ENCODE peak calls at places on chromosome 19, in eight cellular contexts. Y is naive thymus-derived CD8-positive, alpha-beta T cell; R is activated CD8-positive, alpha-beta memory T cell treated with anti-CD3 and anti-CD28 coated beads for 1 hour; H is NCI-H2029; B is HT1080; Z is activated CD4-positive, CD25-positive, alpha-beta regulatory T cell treated with anti-CD3 and anti-CD28 coated beads, Interleukin-2, amount 50 U/mL, for 16 hours; J is GM12891; I is cerebellum. V is an unnamed sample.

GRCh38 chr19:15476334-15476733 is 3.0 kb downstream of the PGLYRP2 start:
- DNase-seq in Y (no peak), R (no peak), H (no peak), B (no peak), Z (no peak), J (no peak), I (no peak), V (no peak)

GRCh38 chr19:56637976-56638555 is 4.9 kb upstream of the SMIM17 start:
- DNase-seq in Y (no peak), R (no peak), H (no peak), B (peak), Z (no peak), J (peak), I (peak), V (no peak)

GRCh38 chr19:17091758-17092333 is 16.3 kb downstream of the MYO9B start:
- DNase-seq in Y (no peak), R (no peak), H (no peak), B (no peak), Z (no peak), J (peak), I (no peak), V (no peak)

GRCh38 chr19:11269408-11269807 is 7.1 kb upstream of the DOCK6 start:
- DNase-seq in Y (no peak), R (no peak), H (no peak), B (no peak), Z (no peak), J (no peak), I (no peak), V (no peak)

GRCh38 chr19:13069415-13070369 is 33.0 kb downstream of the LYL1 start:
- DNase-seq in Y (no peak), R (no peak), H (no peak), B (no peak), Z (no peak), J (no peak), I (no peak), V (no peak)

GRCh38 chr19:46423194-46423593 is 5.5 kb downstream of the PNMA8C start:
- DNase-seq in Y (no peak), R (no peak), H (no peak), B (no peak), Z (no peak), J (no peak), I (no peak), V (no peak)

GRCh38 chr19:51020988-51021651 is 1.6 kb upstream of the KLK10 start:
- DNase-seq in Y (no peak), R (no peak), H (peak), B (peak), Z (no peak), J (no peak), I (peak), V (no peak)

GRCh38 chr19:1663854-1664253 is 11.4 kb upstream of the TCF3 start:
- DNase-seq in Y (no peak), R (no peak), H (no peak), B (no peak), Z (no peak), J (no peak), I (no peak), V (no peak)

GRCh38 chr19:41886761-41887710 is 4.1 kb downstream of the ARHGEF1 start:
- DNase-seq in Y (peak), R (peak), H (no peak), B (peak), Z (peak), J (no peak), I (no peak), V (no peak)

GRCh38 chr19:2488942-2489731 is 13.2 kb downstream of the GADD45B start:
- DNase-seq in Y (no peak), R (no peak), H (peak), B (no peak), Z (no peak), J (no peak), I (peak), V (no peak)

GRCh38 chr19:39111593-39112199 is 13.9 kb upstream of the PAK4 start:
- DNase-seq in Y (no peak), R (no peak), H (no peak), B (no peak), Z (no peak), J (no peak), I (no peak), V (no peak)